ENCODE peak calls at places on chromosomes 5 and 9, in nine cellular contexts. Q is endodermal cell, G is AG09319, S is astrocyte, R is psoas muscle, C is GM20000, F is MM.1S, A is GM13976, O is cardiac fibroblast. I is an unnamed sample.

GRCh38 chr9:126226991-126227937 is 99.4 kb upstream of the MVB12B start:
- DNase-seq in Q (peak), G (no peak), S (no peak), R (no peak), C (no peak), F (no peak), A (no peak), O (no peak), I (no peak)

GRCh38 chr5:177553671-177554429 is 513 bp downstream of the FAM193B start:
- DNase-seq in Q (peak), G (no peak), S (no peak), R (peak), C (peak), F (peak), A (peak), O (peak), I (peak)

GRCh38 chr9:107222020-107222522 is 61.0 kb upstream of the RAD23B start:
- DNase-seq in Q (no peak), G (no peak), S (peak), R (no peak), C (no peak), F (no peak), A (no peak), O (peak), I (no peak)

GRCh38 chr5:177973066-177973635 is 22.9 kb downstream of the PROP1 start:
- DNase-seq in Q (no peak), G (no peak), S (no peak), R (no peak), C (no peak), F (no peak), A (no peak), O (no peak), I (no peak)

GRCh38 chr9:125513634-125514413 is 193.2 kb downstream of the MAPKAP1 start:
- DNase-seq in Q (peak), G (no peak), S (peak), R (no peak), C (peak), F (peak), A (peak), O (peak), I (peak)

GRCh38 chr5:68746220-68747076 is 347.4 kb upstream of the SLC30A5 start:
- DNase-seq in Q (no peak), G (no peak), S (no peak), R (no peak), C (no peak), F (no peak), A (no peak), O (no peak), I (no peak)

GRCh38 chr9:1207681-1208080 is 157.5 kb downstream of the DMRT2 start:
- DNase-seq in Q (no peak), G (no peak), S (peak), R (no peak), C (no peak), F (no peak), A (no peak), O (no peak), I (no peak)

GRCh38 chr9:135335691-135336181 is 143.8 kb upstream of the PPP1R26 start:
- DNase-seq in Q (peak), G (no peak), S (no peak), R (no peak), C (no peak), F (no peak), A (no peak), O (no peak), I (no peak)

GRCh38 chr5:1513326-1514026 is 10.3 kb downstream of the LPCAT1 start:
- DNase-seq in Q (no peak), G (no peak), S (no peak), R (peak), C (no peak), F (peak), A (no peak), O (no peak), I (no peak)

GRCh38 chr9:133733074-133733408 is 5.1 kb downstream of the SARDH start:
- DNase-seq in Q (peak), G (no peak), S (no peak), R (no peak), C (no peak), F (no peak), A (no peak), O (no peak), I (no peak)

GRCh38 chr9:2024888-2025781 is 10.0 kb downstream of the SMARCA2 start:
- DNase-seq in Q (no peak), G (no peak), S (no peak), R (no peak), C (no peak), F (no peak), A (no peak), O (peak), I (no peak)

GRCh38 chr5:178355662-178356061 is 123.1 kb upstream of the PHYKPL start:
- DNase-seq in Q (no peak), G (no peak), S (no peak), R (no peak), C (no peak), F (no peak), A (no peak), O (no peak), I (no peak)

GRCh38 chr5:89929173-89929572 is 480.4 kb downstream of the CETN3 start:
- DNase-seq in Q (peak), G (no peak), S (no peak), R (no peak), C (no peak), F (no peak), A (no peak), O (peak), I (no peak)

GRCh38 chr9:129910628-129911567 is 75.6 kb downstream of the USP20 start:
- DNase-seq in Q (no peak), G (peak), S (peak), R (no peak), C (no peak), F (no peak), A (no peak), O (peak), I (no peak)

GRCh38 chr9:137492464-137493162 is 33.5 kb upstream of the NSMF start:
- DNase-seq in Q (peak), G (no peak), S (no peak), R (no peak), C (peak), F (peak), A (peak), O (no peak), I (peak)

GRCh38 chr5:115949096-115949495 is 13.2 kb upstream of the LVRN start:
- DNase-seq in Q (no peak), G (no peak), S (peak), R (no peak), C (no peak), F (no peak), A (no peak), O (no peak), I (no peak)

GRCh38 chr5:36741138-36741537 is 134.7 kb downstream of the SLC1A3 start:
- DNase-seq in Q (no peak), G (no peak), S (no peak), R (no peak), C (no peak), F (no peak), A (no peak), O (peak), I (no peak)
- TF ChIP-seq CTCF in Q (no peak), G (no peak), S (no peak), R (no peak), C (no peak), F (no peak), A (no peak), O (no peak), I (no peak)

GRCh38 chr5:9519537-9519936 is 26.3 kb downstream of the SEMA5A start:
- DNase-seq in Q (no peak), G (peak), S (peak), R (peak), C (peak), F (no peak), A (peak), O (peak), I (no peak)
- TF ChIP-seq CTCF in Q (no peak), G (no peak), S (no peak), R (no peak), C (no peak), F (no peak), A (no peak), O (no peak), I (no peak)

DNA sequence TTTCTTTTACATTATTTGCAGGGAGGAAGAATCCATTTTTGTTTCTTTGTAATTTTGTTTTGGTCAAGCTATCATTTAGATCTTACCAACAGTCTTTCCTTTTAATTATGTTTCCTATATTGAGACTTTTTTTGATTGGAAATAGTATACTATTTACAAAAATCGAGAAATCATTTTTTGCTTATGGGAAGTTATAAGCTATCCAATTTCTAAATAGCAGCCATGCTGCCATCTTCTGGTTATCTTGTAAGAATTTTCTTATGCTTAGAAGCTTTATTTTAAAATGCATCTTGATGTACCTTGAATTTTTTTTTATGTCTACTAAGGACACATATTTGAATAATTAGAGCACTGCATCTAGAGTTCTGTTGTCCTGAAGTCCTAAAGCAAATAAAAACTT is 821.2 kb downstream of the PTPRD start:
- DNase-seq in Q (no peak), G (no peak), S (no peak), R (no peak), C (no peak), F (peak), A (no peak), O (no peak), I (no peak)
- TF ChIP-seq CTCF in Q (peak), G (peak), S (peak), R (no peak), C (no peak), F (peak), A (no peak), O (no peak), I (no peak)

GRCh38 chr5:181088289-181088688 is 42.7 kb downstream of the OR2V1 start:
- DNase-seq in Q (peak), G (no peak), S (no peak), R (no peak), C (no peak), F (no peak), A (no peak), O (no peak), I (no peak)
- TF ChIP-seq CTCF in Q (peak), G (peak), S (no peak), R (no peak), C (no peak), F (peak), A (no peak), O (peak), I (peak)

DNA sequence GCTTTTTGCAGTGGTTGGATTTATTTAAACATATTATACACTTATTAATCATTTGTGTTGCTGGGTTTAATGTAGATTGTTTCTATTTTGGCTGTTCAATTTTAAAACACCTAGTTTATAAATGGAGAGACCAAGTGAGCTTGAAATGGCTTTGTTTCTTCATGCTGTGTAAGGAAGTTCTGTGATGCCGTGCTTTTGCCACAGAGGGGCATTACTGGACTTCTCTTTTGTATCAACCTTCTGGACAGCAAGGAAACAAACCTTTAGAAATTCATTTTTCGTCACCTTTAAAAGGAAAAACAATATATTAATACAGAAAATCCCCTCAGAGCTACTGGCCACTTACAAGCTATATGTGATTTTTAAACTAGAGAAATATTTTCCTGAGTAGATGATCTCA is 81.9 kb downstream of the DMRTA1 start:
- DNase-seq in Q (no peak), G (peak), S (no peak), R (no peak), C (no peak), F (peak), A (no peak), O (peak), I (no peak)
- TF ChIP-seq CTCF in Q (peak), G (peak), S (peak), R (peak), C (no peak), F (peak), A (no peak), O (no peak), I (no peak)

GRCh38 chr5:55551904-55552303 is 17.1 kb upstream of the PLPP1 start:
- DNase-seq in Q (no peak), G (no peak), S (no peak), R (no peak), C (no peak), F (no peak), A (no peak), O (no peak), I (no peak)
- TF ChIP-seq CTCF in Q (no peak), G (no peak), S (no peak), R (no peak), C (no peak), F (no peak), A (no peak), O (no peak), I (no peak)

GRCh38 chr5:102511666-102512065 is 12.9 kb upstream of the SLCO6A1 start:
- DNase-seq in Q (no peak), G (no peak), S (peak), R (no peak), C (no peak), F (no peak), A (no peak), O (peak), I (no peak)
- TF ChIP-seq CTCF in Q (no peak), G (no peak), S (no peak), R (no peak), C (no peak), F (no peak), A (no peak), O (no peak), I (no peak)

DNA sequence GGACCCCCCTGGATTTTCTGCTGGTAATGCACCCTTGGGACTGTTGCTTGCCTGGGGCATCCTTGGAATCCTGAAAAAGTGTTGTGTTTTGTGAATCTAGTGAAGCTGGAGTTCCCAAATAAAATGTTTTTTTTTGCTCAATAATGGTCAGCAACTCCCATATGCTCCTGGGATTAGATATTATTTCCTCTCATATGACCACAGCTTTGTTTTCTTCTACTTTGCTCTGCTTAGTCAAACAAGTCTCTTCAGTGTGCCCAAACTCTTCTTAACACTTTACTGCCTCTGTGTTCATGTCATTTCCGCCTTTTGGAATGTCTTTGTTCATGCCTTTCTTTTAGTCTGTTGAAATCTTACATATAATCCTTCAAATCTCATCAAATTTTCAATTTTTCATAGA is 278.5 kb downstream of the TMEM38B start:
- DNase-seq in Q (no peak), G (no peak), S (no peak), R (no peak), C (no peak), F (no peak), A (no peak), O (no peak), I (no peak)
- TF ChIP-seq CTCF in Q (no peak), G (no peak), S (no peak), R (no peak), C (no peak), F (no peak), A (no peak), O (no peak), I (no peak)

GRCh38 chr5:141326088-141326854 is 4.0 kb upstream of the PCDHGA1 start:
- DNase-seq in Q (peak), G (peak), S (peak), R (peak), C (peak), F (no peak), A (peak), O (peak), I (peak)

GRCh38 chr5:141328231-141328630 is 2.1 kb upstream of the PCDHGA1 start:
- DNase-seq in Q (no peak), G (no peak), S (no peak), R (no peak), C (no peak), F (no peak), A (no peak), O (no peak), I (no peak)

DNA sequence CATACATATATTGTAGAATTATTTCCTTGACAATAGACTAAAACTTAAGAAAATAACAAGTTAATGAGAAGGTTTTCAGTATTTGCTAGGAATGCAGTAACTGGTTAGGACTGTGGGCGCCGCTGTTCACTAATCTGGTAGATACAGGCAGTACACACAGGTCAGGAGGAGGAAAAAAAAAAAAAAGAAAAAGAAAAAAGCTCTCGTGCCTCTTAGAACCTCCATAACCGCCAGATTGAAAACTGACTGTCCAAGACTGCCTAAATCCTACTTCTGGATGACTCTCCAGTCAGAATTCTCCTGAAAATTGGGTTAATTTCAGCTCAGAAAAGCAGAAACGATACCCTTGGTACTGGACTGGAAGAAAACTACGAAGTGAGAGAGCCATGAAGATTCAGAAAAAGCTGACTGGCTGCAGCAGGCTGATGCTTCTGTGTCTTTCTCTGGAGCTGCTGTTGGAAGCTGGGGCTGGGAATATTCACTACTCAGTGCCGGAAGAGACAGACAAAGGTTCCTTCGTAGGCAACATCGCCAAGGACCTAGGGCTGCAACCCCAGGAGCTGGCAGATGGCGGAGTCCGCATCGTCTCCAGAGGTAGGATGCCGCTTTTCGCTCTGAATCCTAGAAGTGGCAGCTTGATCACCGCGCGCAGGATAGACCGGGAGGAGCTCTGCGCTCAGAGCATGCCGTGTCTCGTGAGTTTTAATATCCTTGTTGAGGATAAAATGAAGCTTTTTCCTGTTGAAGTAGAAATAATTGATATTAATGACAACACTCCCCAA is at the start of gene PCDHGA1:
- DNase-seq in Q (peak), G (peak), S (no peak), R (no peak), C (peak), F (peak), A (peak), O (peak), I (peak)
- TF ChIP-seq CTCF in Q (peak), G (peak), S (peak), R (peak), C (peak), F (peak), A (peak), O (peak), I (peak)

GRCh38 chr5:57493034-57493433 is 10.4 kb upstream of the ACTBL2 start:
- DNase-seq in Q (no peak), G (no peak), S (peak), R (no peak), C (no peak), F (no peak), A (no peak), O (peak), I (no peak)

GRCh38 chr5:57492632-57493031 is 10.0 kb upstream of the ACTBL2 start:
- DNase-seq in Q (no peak), G (no peak), S (no peak), R (no peak), C (no peak), F (no peak), A (no peak), O (peak), I (no peak)

GRCh38 chr5:57495285-57495684 is 12.7 kb upstream of the ACTBL2 start:
- DNase-seq in Q (no peak), G (no peak), S (no peak), R (no peak), C (no peak), F (peak), A (no peak), O (no peak), I (no peak)

GRCh38 chr5:57495688-57496087 is 13.1 kb upstream of the ACTBL2 start:
- DNase-seq in Q (no peak), G (no peak), S (no peak), R (no peak), C (no peak), F (no peak), A (no peak), O (no peak), I (no peak)

GRCh38 chr5:57494104-57495098 is 11.8 kb upstream of the ACTBL2 start:
- DNase-seq in Q (peak), G (peak), S (peak), R (no peak), C (peak), F (peak), A (no peak), O (peak), I (no peak)
- TF ChIP-seq CTCF in Q (no peak), G (peak), S (no peak), R (no peak), C (no peak), F (no peak), A (no peak), O (no peak), I (no peak)

I was measured in GM10248.